ENCODE peak calls at places on chromosomes 11 and 22, in eight cellular contexts. J is K562, B is heart right ventricle, T is IMR-90, D is cardiac muscle cell, M is right lobe of liver, O is HCT116, R is AG09309. V is an unnamed sample.

GRCh38 chr11:112227002-112227401 is 774 bp downstream of the PTS start:
- DNase-seq in J (peak), B (no peak), T (peak), D (peak), M (no peak), O (no peak), R (no peak), V (peak)

GRCh38 chr11:12704049-12704448 is 29.8 kb downstream of the TEAD1 start:
- DNase-seq in J (no peak), B (no peak), T (peak), D (no peak), M (no peak), O (no peak), R (no peak), V (peak)

GRCh38 chr11:13269775-13270174 is 7.8 kb upstream of the BMAL1 start:
- DNase-seq in J (no peak), B (no peak), T (peak), D (no peak), M (no peak), O (no peak), R (no peak), V (no peak)

GRCh38 chr11:47464479-47464878 is 15.5 kb upstream of the RAPSN start:
- DNase-seq in J (no peak), B (no peak), T (peak), D (no peak), M (no peak), O (no peak), R (no peak), V (peak)

GRCh38 chr11:130808541-130808940 is 107.7 kb downstream of the SNX19 start:
- DNase-seq in J (no peak), B (no peak), T (no peak), D (no peak), M (no peak), O (no peak), R (no peak), V (no peak)

GRCh38 chr11:17743026-17743807 is 8.6 kb downstream of the KCNC1 start:
- DNase-seq in J (no peak), B (no peak), T (no peak), D (no peak), M (peak), O (no peak), R (no peak), V (no peak)

GRCh38 chr11:3631331-3631730 is 10.5 kb downstream of the ART5 start:
- DNase-seq in J (no peak), B (no peak), T (no peak), D (no peak), M (no peak), O (no peak), R (no peak), V (no peak)

GRCh38 chr22:44409211-44409648 is 88.8 kb downstream of the RTL6 start:
- DNase-seq in J (no peak), B (no peak), T (no peak), D (no peak), M (peak), O (no peak), R (no peak), V (no peak)

GRCh38 chr11:128692750-128693578 is 908 bp upstream of the FLI1 start:
- DNase-seq in J (no peak), B (peak), T (no peak), D (no peak), M (peak), O (no peak), R (no peak), V (peak)

GRCh38 chr11:1109918-1110705 is 35.4 kb downstream of the MUC2 start:
- DNase-seq in J (no peak), B (no peak), T (no peak), D (no peak), M (peak), O (no peak), R (no peak), V (no peak)

GRCh38 chr22:39405346-39406085 is 5.9 kb downstream of the TAB1 start:
- DNase-seq in J (no peak), B (no peak), T (peak), D (peak), M (peak), O (no peak), R (no peak), V (peak)

GRCh38 chr22:34622602-34623001 is 443.4 kb upstream of the ISX start:
- DNase-seq in J (no peak), B (no peak), T (no peak), D (no peak), M (no peak), O (no peak), R (no peak), V (no peak)

GRCh38 chr11:3709977-3710376 is 38.8 kb upstream of the CHRNA10 start:
- DNase-seq in J (no peak), B (no peak), T (peak), D (no peak), M (no peak), O (no peak), R (no peak), V (peak)

GRCh38 chr11:126764221-126764620 is 236.3 kb downstream of the KIRREL3 start:
- DNase-seq in J (no peak), B (no peak), T (peak), D (no peak), M (no peak), O (no peak), R (no peak), V (no peak)

GRCh38 chr11:971092-971690 is 45.5 kb downstream of the AP2A2 start:
- DNase-seq in J (no peak), B (no peak), T (no peak), D (no peak), M (no peak), O (no peak), R (no peak), V (no peak)

GRCh38 chr11:129331217-129331616 is 44.4 kb upstream of the BARX2 start:
- DNase-seq in J (no peak), B (no peak), T (peak), D (no peak), M (no peak), O (no peak), R (no peak), V (no peak)

GRCh38 chr11:102289510-102290078 is 27.7 kb upstream of the BIRC3 start:
- DNase-seq in J (no peak), B (no peak), T (no peak), D (no peak), M (no peak), O (no peak), R (no peak), V (peak)

GRCh38 chr11:102292951-102293350 is 24.3 kb upstream of the BIRC3 start:
- DNase-seq in J (no peak), B (no peak), T (no peak), D (no peak), M (no peak), O (no peak), R (no peak), V (no peak)

GRCh38 chr11:102291831-102292230 is 25.5 kb upstream of the BIRC3 start:
- DNase-seq in J (no peak), B (no peak), T (no peak), D (peak), M (no peak), O (no peak), R (no peak), V (no peak)

GRCh38 chr11:102295045-102295444 is 22.2 kb upstream of the BIRC3 start:
- DNase-seq in J (no peak), B (no peak), T (no peak), D (no peak), M (no peak), O (no peak), R (no peak), V (no peak)

DNA sequence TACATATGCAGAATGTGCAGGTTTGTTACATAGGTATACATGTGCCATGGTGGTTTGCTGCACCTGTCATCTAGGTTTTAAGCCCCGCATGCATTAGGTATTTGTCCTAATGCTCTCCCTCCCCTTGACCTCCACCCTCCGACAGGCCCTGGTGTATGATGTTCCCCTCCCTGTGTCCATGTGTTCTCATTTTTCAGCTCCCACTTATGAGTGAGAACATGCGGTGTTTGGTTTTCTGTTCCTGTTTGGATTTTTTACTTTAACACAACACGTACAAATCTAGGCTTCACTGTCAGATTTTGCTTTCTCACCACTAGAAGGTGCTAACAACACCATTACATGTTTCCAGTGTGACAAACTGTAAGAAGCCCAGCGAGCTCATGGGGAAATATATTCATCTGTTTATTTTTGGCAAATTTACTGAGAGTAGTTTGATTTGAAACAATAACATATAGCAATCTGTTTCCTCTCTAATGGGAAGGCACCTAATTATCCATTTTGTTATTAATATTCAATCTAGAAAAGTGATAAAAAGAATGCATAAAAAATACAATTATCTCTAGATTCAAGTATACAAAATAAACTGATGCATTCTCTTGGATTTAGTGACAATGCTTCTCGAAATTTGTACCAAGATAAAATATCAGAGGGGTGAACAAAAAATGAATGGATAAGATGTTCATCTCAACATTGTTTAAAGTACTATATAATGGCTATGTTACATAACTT is 23.2 kb upstream of the BIRC3 start:
- DNase-seq in J (peak), B (no peak), T (peak), D (peak), M (no peak), O (peak), R (no peak), V (peak)
- H3K4me3 ChIP-seq in J (no peak), B (no peak), T (no peak), D (no peak), M (no peak), O (no peak), R (no peak), V (no peak)

DNA sequence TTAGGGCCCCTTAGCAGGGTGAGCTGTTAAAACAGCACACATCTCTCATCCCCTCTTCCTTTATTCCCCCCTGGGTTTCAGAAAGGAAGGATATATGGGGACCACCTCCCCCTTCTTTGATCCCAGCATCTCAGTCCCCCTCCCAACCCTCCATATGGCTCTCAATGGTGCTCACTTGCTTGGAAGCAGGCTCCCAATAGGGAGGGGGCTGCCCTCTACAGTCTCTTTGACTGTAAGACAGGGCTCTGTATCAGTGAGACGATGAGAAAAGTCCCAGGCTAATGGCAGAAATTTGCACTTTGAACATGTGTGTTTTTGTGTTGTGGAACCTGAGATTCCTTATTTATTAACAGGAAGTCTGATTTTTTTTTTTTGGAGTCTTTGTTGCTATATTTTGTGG is 4.2 kb upstream of the CNTF start:
- DNase-seq in J (no peak), B (no peak), T (no peak), D (no peak), M (no peak), O (no peak), R (no peak), V (peak)
- TF ChIP-seq CTCF in J (peak), B (no peak), T (peak), D (peak), M (peak), O (no peak), R (no peak), V (peak)

GRCh38 chr11:35047179-35047578 is 91.8 kb upstream of the CD44 start:
- DNase-seq in J (no peak), B (no peak), T (no peak), D (no peak), M (no peak), O (no peak), R (no peak), V (no peak)

GRCh38 chr11:35045219-35045819 is 93.7 kb upstream of the CD44 start:
- DNase-seq in J (no peak), B (no peak), T (no peak), D (no peak), M (no peak), O (no peak), R (no peak), V (no peak)

GRCh38 chr11:35046606-35047005 is 92.4 kb upstream of the CD44 start:
- DNase-seq in J (no peak), B (no peak), T (no peak), D (no peak), M (no peak), O (no peak), R (no peak), V (no peak)

GRCh38 chr11:35049906-35050531 is 89.0 kb upstream of the CD44 start:
- DNase-seq in J (no peak), B (no peak), T (no peak), D (no peak), M (no peak), O (no peak), R (no peak), V (no peak)

DNA sequence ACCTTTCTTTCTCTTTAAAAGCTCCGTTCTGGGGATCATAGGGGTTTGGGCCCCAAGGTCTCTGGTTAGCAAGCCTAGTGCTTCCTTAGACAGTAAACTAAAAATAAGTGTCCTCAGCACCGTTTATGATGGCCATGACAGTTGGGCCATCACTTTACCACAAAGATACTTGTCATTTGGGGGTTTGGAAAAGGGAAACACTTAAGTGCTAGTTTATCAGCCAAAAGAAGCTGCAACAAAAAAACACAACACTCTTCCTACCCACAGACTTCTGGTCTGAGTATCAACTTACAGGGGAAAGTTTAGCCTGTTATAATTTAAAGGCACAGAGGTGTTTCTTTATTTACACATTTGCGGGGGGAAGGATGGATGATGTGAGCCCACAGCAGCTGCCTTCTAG is 88.4 kb upstream of the CD44 start:
- DNase-seq in J (no peak), B (no peak), T (no peak), D (no peak), M (no peak), O (no peak), R (no peak), V (peak)
- H3K4me3 ChIP-seq in J (no peak), B (no peak), T (no peak), D (no peak), M (no peak), O (no peak), R (no peak), V (no peak)

DNA sequence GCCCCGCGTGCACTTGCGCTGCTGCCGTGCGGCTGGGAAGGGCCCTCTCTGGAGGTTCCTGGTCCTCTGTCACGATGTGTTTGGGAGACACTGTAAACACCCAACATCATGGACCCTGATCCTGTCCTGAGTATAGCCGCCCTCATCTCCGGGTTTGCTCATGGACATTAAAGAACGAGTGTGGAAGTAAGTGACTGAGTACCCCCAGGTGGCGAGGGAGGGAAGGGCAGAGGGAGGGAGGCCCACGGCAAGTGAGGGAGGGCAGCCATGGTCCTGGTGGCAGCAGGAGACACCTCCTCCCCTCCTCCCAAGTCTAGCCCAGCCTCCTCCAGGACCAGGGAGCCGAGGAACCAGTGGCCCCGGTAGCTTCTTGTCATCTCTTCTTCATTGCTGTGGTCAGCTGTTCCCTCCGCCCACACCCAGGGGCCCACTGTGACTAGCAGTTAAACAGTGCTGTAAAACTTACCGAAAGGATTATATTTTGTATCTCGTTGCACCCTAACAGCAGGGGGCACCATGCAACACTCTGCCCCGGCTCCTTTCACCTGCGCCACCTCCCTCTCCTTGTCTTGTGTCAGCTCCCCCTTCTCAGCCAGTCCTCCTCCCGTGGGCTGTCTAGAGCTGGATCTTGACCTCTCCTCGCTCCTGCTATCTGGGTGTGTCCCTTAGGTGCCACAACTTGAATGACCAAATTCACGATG is 566.5 kb upstream of the B3GAT1 start:
- DNase-seq in J (peak), B (no peak), T (no peak), D (no peak), M (no peak), O (no peak), R (no peak), V (peak)
- TF ChIP-seq CTCF in J (peak), B (no peak), T (no peak), D (no peak), M (no peak), O (peak), R (no peak), V (peak)

DNA sequence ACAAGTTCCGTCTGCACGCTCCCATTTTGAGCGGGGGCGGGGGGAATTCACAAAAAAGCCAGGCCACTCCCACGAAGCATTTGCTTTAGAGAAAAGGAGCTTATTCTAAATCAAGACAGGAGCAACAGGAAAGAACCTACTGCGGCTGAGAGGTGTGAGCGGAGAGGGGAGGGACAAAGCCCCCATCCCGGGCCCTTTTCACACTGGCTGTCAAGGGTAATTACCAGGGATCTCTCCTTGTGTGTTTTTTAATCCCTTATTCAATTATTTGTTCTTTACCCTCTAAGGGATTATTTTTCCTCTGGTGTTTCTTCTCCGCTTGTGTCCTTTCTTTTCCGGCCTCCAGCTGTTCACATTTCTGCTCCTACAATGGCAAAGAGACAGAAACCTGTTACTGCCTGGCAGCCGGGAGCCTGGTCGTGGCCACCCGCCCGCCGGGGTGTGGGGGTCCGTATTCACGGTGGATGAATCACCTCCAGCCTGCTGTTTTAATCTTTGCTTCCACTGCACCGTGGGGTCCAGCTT is 61.5 kb upstream of the FADD start:
- DNase-seq in J (no peak), B (no peak), T (no peak), D (peak), M (no peak), O (no peak), R (no peak), V (no peak)
- H3K4me3 ChIP-seq in J (no peak), B (peak), T (no peak), D (no peak), M (no peak), O (no peak), R (no peak), V (no peak)

V was measured in choroid plexus epithelial cell.